ENCODE peak calls at places on chromosomes 16 and 17, in ten cellular contexts. One of them, this sample, is unnamed.

GRCh38 chr17:76255801-76256429 is 9.2 kb upstream of the UBALD2 start:
- DNase-seq in EL: no peak
- DNase-seq in activated T-helper 1 cell treated with Interleukin-2 at 50 U/mL for 16 hours: no peak
- DNase-seq in DND-41: no peak
- DNase-seq in T-helper 1 cell: no peak
- DNase-seq in stimulated activated CD4-positive, alpha-beta T cell treated with anti-CD3 and anti-CD28 coated beads, Interleukin-4, amount 100 ng/mL, for 48 hours: no peak
- DNase-seq in T47D: no peak
- DNase-seq in activated naive CD8-positive, alpha-beta T cell treated with anti-CD3 and anti-CD28 coated beads, Interleukin-2, amount 50 U/mL, for 16 hours: no peak
- DNase-seq in retinal pigment epithelial cell: no peak
- DNase-seq in WTC11: no peak
- DNase-seq in this sample: no peak

GRCh38 chr16:89344846-89345577 is 127.5 kb downstream of the ZNF778 start:
- DNase-seq in activated naive CD8-positive, alpha-beta T cell treated with anti-CD3 and anti-CD28 coated beads, Interleukin-2, amount 50 U/mL, for 16 hours: no peak
- DNase-seq in EL: no peak
- DNase-seq in DND-41: no peak
- DNase-seq in T-helper 1 cell: no peak
- DNase-seq in stimulated activated CD4-positive, alpha-beta T cell treated with anti-CD3 and anti-CD28 coated beads, Interleukin-4, amount 100 ng/mL, for 48 hours: no peak
- DNase-seq in retinal pigment epithelial cell: no peak
- DNase-seq in WTC11: no peak
- DNase-seq in activated T-helper 1 cell treated with Interleukin-2 at 50 U/mL for 16 hours: no peak
- DNase-seq in T47D: peak; percentile 60
- DNase-seq in this sample: no peak

GRCh38 chr17:40458001-40458791 is 14.9 kb downstream of the IGFBP4 start:
- DNase-seq in stimulated activated CD4-positive, alpha-beta T cell treated with anti-CD3 and anti-CD28 coated beads, Interleukin-4, amount 100 ng/mL, for 48 hours: no peak
- DNase-seq in WTC11: no peak
- DNase-seq in T-helper 1 cell: no peak
- DNase-seq in retinal pigment epithelial cell: peak; percentile 78
- DNase-seq in activated naive CD8-positive, alpha-beta T cell treated with anti-CD3 and anti-CD28 coated beads, Interleukin-2, amount 50 U/mL, for 16 hours: no peak
- DNase-seq in activated T-helper 1 cell treated with Interleukin-2 at 50 U/mL for 16 hours: no peak
- DNase-seq in DND-41: no peak
- DNase-seq in EL: peak; percentile 94
- DNase-seq in T47D: no peak
- DNase-seq in this sample: peak; percentile 35

GRCh38 chr17:58215685-58216084 is 3.4 kb downstream of the MKS1 start:
- DNase-seq in activated naive CD8-positive, alpha-beta T cell treated with anti-CD3 and anti-CD28 coated beads, Interleukin-2, amount 50 U/mL, for 16 hours: no peak
- DNase-seq in T47D: no peak
- DNase-seq in DND-41: peak; percentile 18
- DNase-seq in activated T-helper 1 cell treated with Interleukin-2 at 50 U/mL for 16 hours: no peak
- DNase-seq in T-helper 1 cell: no peak
- DNase-seq in EL: no peak
- DNase-seq in WTC11: no peak
- DNase-seq in retinal pigment epithelial cell: no peak
- DNase-seq in stimulated activated CD4-positive, alpha-beta T cell treated with anti-CD3 and anti-CD28 coated beads, Interleukin-4, amount 100 ng/mL, for 48 hours: no peak
- DNase-seq in this sample: no peak

GRCh38 chr17:72719582-72720493 is 372.6 kb downstream of the SLC39A11 start:
- DNase-seq in activated T-helper 1 cell treated with Interleukin-2 at 50 U/mL for 16 hours: peak; percentile 10
- DNase-seq in retinal pigment epithelial cell: no peak
- DNase-seq in activated naive CD8-positive, alpha-beta T cell treated with anti-CD3 and anti-CD28 coated beads, Interleukin-2, amount 50 U/mL, for 16 hours: no peak
- DNase-seq in WTC11: no peak
- DNase-seq in stimulated activated CD4-positive, alpha-beta T cell treated with anti-CD3 and anti-CD28 coated beads, Interleukin-4, amount 100 ng/mL, for 48 hours: peak; percentile 31
- DNase-seq in EL: no peak
- DNase-seq in T-helper 1 cell: peak; percentile 89
- DNase-seq in T47D: no peak
- DNase-seq in DND-41: peak; percentile 85
- DNase-seq in this sample: no peak

GRCh38 chr17:10614536-10615155 is 42.5 kb downstream of the MYH3 start:
- DNase-seq in stimulated activated CD4-positive, alpha-beta T cell treated with anti-CD3 and anti-CD28 coated beads, Interleukin-4, amount 100 ng/mL, for 48 hours: no peak
- DNase-seq in T47D: peak; percentile 13
- DNase-seq in T-helper 1 cell: no peak
- DNase-seq in activated naive CD8-positive, alpha-beta T cell treated with anti-CD3 and anti-CD28 coated beads, Interleukin-2, amount 50 U/mL, for 16 hours: no peak
- DNase-seq in retinal pigment epithelial cell: no peak
- DNase-seq in EL: peak; percentile 74
- DNase-seq in DND-41: peak; percentile 61
- DNase-seq in WTC11: peak; percentile 84
- DNase-seq in activated T-helper 1 cell treated with Interleukin-2 at 50 U/mL for 16 hours: no peak
- DNase-seq in this sample: peak; percentile 73

GRCh38 chr16:62036807-62037135 is 533 bp upstream of the CDH8 start:
- DNase-seq in activated naive CD8-positive, alpha-beta T cell treated with anti-CD3 and anti-CD28 coated beads, Interleukin-2, amount 50 U/mL, for 16 hours: no peak
- DNase-seq in retinal pigment epithelial cell: no peak
- DNase-seq in WTC11: peak; percentile 22
- DNase-seq in stimulated activated CD4-positive, alpha-beta T cell treated with anti-CD3 and anti-CD28 coated beads, Interleukin-4, amount 100 ng/mL, for 48 hours: no peak
- DNase-seq in T47D: no peak
- DNase-seq in activated T-helper 1 cell treated with Interleukin-2 at 50 U/mL for 16 hours: no peak
- DNase-seq in DND-41: no peak
- DNase-seq in EL: no peak
- DNase-seq in T-helper 1 cell: no peak
- DNase-seq in this sample: no peak

GRCh38 chr17:35923609-35924114 is 6.9 kb downstream of the RDM1 start:
- DNase-seq in EL: no peak
- DNase-seq in stimulated activated CD4-positive, alpha-beta T cell treated with anti-CD3 and anti-CD28 coated beads, Interleukin-4, amount 100 ng/mL, for 48 hours: no peak
- DNase-seq in activated T-helper 1 cell treated with Interleukin-2 at 50 U/mL for 16 hours: no peak
- DNase-seq in DND-41: no peak
- DNase-seq in T-helper 1 cell: no peak
- DNase-seq in retinal pigment epithelial cell: no peak
- DNase-seq in activated naive CD8-positive, alpha-beta T cell treated with anti-CD3 and anti-CD28 coated beads, Interleukin-2, amount 50 U/mL, for 16 hours: no peak
- DNase-seq in WTC11: no peak
- DNase-seq in T47D: no peak
- DNase-seq in this sample: no peak

GRCh38 chr16:25988089-25988488 is 296.3 kb downstream of the HS3ST4 start:
- DNase-seq in DND-41: no peak
- DNase-seq in retinal pigment epithelial cell: no peak
- DNase-seq in WTC11: peak; percentile 19
- DNase-seq in EL: no peak
- DNase-seq in activated naive CD8-positive, alpha-beta T cell treated with anti-CD3 and anti-CD28 coated beads, Interleukin-2, amount 50 U/mL, for 16 hours: no peak
- DNase-seq in stimulated activated CD4-positive, alpha-beta T cell treated with anti-CD3 and anti-CD28 coated beads, Interleukin-4, amount 100 ng/mL, for 48 hours: no peak
- DNase-seq in T-helper 1 cell: no peak
- DNase-seq in activated T-helper 1 cell treated with Interleukin-2 at 50 U/mL for 16 hours: no peak
- DNase-seq in T47D: no peak
- DNase-seq in this sample: no peak

GRCh38 chr16:81127051-81127450 is 30.9 kb upstream of the GCSH start:
- DNase-seq in T47D: no peak
- DNase-seq in T-helper 1 cell: no peak
- DNase-seq in stimulated activated CD4-positive, alpha-beta T cell treated with anti-CD3 and anti-CD28 coated beads, Interleukin-4, amount 100 ng/mL, for 48 hours: no peak
- DNase-seq in DND-41: no peak
- DNase-seq in activated T-helper 1 cell treated with Interleukin-2 at 50 U/mL for 16 hours: no peak
- DNase-seq in activated naive CD8-positive, alpha-beta T cell treated with anti-CD3 and anti-CD28 coated beads, Interleukin-2, amount 50 U/mL, for 16 hours: no peak
- DNase-seq in retinal pigment epithelial cell: no peak
- DNase-seq in WTC11: no peak
- DNase-seq in EL: peak; percentile 99
- DNase-seq in this sample: no peak

GRCh38 chr17:40551091-40551873 is 14.0 kb downstream of the CCR7 start:
- DNase-seq in WTC11: peak; percentile 6
- DNase-seq in stimulated activated CD4-positive, alpha-beta T cell treated with anti-CD3 and anti-CD28 coated beads, Interleukin-4, amount 100 ng/mL, for 48 hours: no peak
- DNase-seq in activated naive CD8-positive, alpha-beta T cell treated with anti-CD3 and anti-CD28 coated beads, Interleukin-2, amount 50 U/mL, for 16 hours: no peak
- DNase-seq in activated T-helper 1 cell treated with Interleukin-2 at 50 U/mL for 16 hours: no peak
- DNase-seq in T47D: peak; percentile 44
- DNase-seq in EL: peak; percentile 98
- DNase-seq in retinal pigment epithelial cell: no peak
- DNase-seq in DND-41: peak; percentile 3
- DNase-seq in T-helper 1 cell: no peak
- DNase-seq in this sample: no peak

GRCh38 chr17:73827627-73828241 is 183.5 kb upstream of the SDK2 start:
- DNase-seq in activated naive CD8-positive, alpha-beta T cell treated with anti-CD3 and anti-CD28 coated beads, Interleukin-2, amount 50 U/mL, for 16 hours: no peak
- DNase-seq in WTC11: no peak
- DNase-seq in DND-41: no peak
- DNase-seq in stimulated activated CD4-positive, alpha-beta T cell treated with anti-CD3 and anti-CD28 coated beads, Interleukin-4, amount 100 ng/mL, for 48 hours: no peak
- DNase-seq in EL: no peak
- DNase-seq in T47D: peak; percentile 31
- DNase-seq in T-helper 1 cell: peak; percentile 47
- DNase-seq in retinal pigment epithelial cell: no peak
- DNase-seq in activated T-helper 1 cell treated with Interleukin-2 at 50 U/mL for 16 hours: no peak
- DNase-seq in this sample: no peak

GRCh38 chr17:31211352-31212012 is 85.6 kb downstream of the OMG start:
- DNase-seq in T-helper 1 cell: no peak
- DNase-seq in EL: peak; percentile 42
- DNase-seq in DND-41: no peak
- DNase-seq in stimulated activated CD4-positive, alpha-beta T cell treated with anti-CD3 and anti-CD28 coated beads, Interleukin-4, amount 100 ng/mL, for 48 hours: no peak
- DNase-seq in activated naive CD8-positive, alpha-beta T cell treated with anti-CD3 and anti-CD28 coated beads, Interleukin-2, amount 50 U/mL, for 16 hours: no peak
- DNase-seq in activated T-helper 1 cell treated with Interleukin-2 at 50 U/mL for 16 hours: no peak
- DNase-seq in WTC11: no peak
- DNase-seq in T47D: no peak
- DNase-seq in retinal pigment epithelial cell: no peak
- DNase-seq in this sample: peak; percentile 12

GRCh38 chr17:58415371-58416055 is 1.8 kb downstream of the RNF43 start:
- DNase-seq in retinal pigment epithelial cell: no peak
- DNase-seq in T-helper 1 cell: no peak
- DNase-seq in DND-41: no peak
- DNase-seq in activated naive CD8-positive, alpha-beta T cell treated with anti-CD3 and anti-CD28 coated beads, Interleukin-2, amount 50 U/mL, for 16 hours: no peak
- DNase-seq in EL: no peak
- DNase-seq in activated T-helper 1 cell treated with Interleukin-2 at 50 U/mL for 16 hours: no peak
- DNase-seq in T47D: no peak
- DNase-seq in stimulated activated CD4-positive, alpha-beta T cell treated with anti-CD3 and anti-CD28 coated beads, Interleukin-4, amount 100 ng/mL, for 48 hours: no peak
- DNase-seq in WTC11: no peak
- DNase-seq in this sample: no peak

GRCh38 chr16:12362482-12363458 is 386.2 kb downstream of the SNX29 start:
- DNase-seq in DND-41: no peak
- DNase-seq in T-helper 1 cell: no peak
- DNase-seq in activated naive CD8-positive, alpha-beta T cell treated with anti-CD3 and anti-CD28 coated beads, Interleukin-2, amount 50 U/mL, for 16 hours: no peak
- DNase-seq in WTC11: no peak
- DNase-seq in retinal pigment epithelial cell: no peak
- DNase-seq in stimulated activated CD4-positive, alpha-beta T cell treated with anti-CD3 and anti-CD28 coated beads, Interleukin-4, amount 100 ng/mL, for 48 hours: no peak
- DNase-seq in T47D: no peak
- DNase-seq in EL: no peak
- DNase-seq in activated T-helper 1 cell treated with Interleukin-2 at 50 U/mL for 16 hours: no peak
- DNase-seq in this sample: no peak

GRCh38 chr17:2233441-2233947 is 70.1 kb downstream of the SMG6 start:
- DNase-seq in DND-41: no peak
- DNase-seq in T47D: no peak
- DNase-seq in activated T-helper 1 cell treated with Interleukin-2 at 50 U/mL for 16 hours: no peak
- DNase-seq in retinal pigment epithelial cell: peak; percentile 55
- DNase-seq in T-helper 1 cell: no peak
- DNase-seq in EL: peak; percentile 87
- DNase-seq in WTC11: no peak
- DNase-seq in activated naive CD8-positive, alpha-beta T cell treated with anti-CD3 and anti-CD28 coated beads, Interleukin-2, amount 50 U/mL, for 16 hours: no peak
- DNase-seq in stimulated activated CD4-positive, alpha-beta T cell treated with anti-CD3 and anti-CD28 coated beads, Interleukin-4, amount 100 ng/mL, for 48 hours: no peak
- DNase-seq in this sample: peak; percentile 86

GRCh38 chr17:5714993-5715392 is 130.7 kb upstream of the NLRP1 start:
- DNase-seq in T-helper 1 cell: no peak
- DNase-seq in DND-41: no peak
- DNase-seq in WTC11: no peak
- DNase-seq in activated T-helper 1 cell treated with Interleukin-2 at 50 U/mL for 16 hours: no peak
- DNase-seq in retinal pigment epithelial cell: no peak
- DNase-seq in T47D: no peak
- DNase-seq in stimulated activated CD4-positive, alpha-beta T cell treated with anti-CD3 and anti-CD28 coated beads, Interleukin-4, amount 100 ng/mL, for 48 hours: no peak
- DNase-seq in activated naive CD8-positive, alpha-beta T cell treated with anti-CD3 and anti-CD28 coated beads, Interleukin-2, amount 50 U/mL, for 16 hours: no peak
- DNase-seq in EL: no peak
- DNase-seq in this sample: no peak

GRCh38 chr17:57107498-57108101 is 22.6 kb downstream of the AKAP1 start:
- DNase-seq in EL: peak; percentile 64
- DNase-seq in DND-41: no peak
- DNase-seq in WTC11: no peak
- DNase-seq in T47D: no peak
- DNase-seq in activated naive CD8-positive, alpha-beta T cell treated with anti-CD3 and anti-CD28 coated beads, Interleukin-2, amount 50 U/mL, for 16 hours: no peak
- DNase-seq in T-helper 1 cell: no peak
- DNase-seq in activated T-helper 1 cell treated with Interleukin-2 at 50 U/mL for 16 hours: no peak
- DNase-seq in stimulated activated CD4-positive, alpha-beta T cell treated with anti-CD3 and anti-CD28 coated beads, Interleukin-4, amount 100 ng/mL, for 48 hours: no peak
- DNase-seq in retinal pigment epithelial cell: no peak
- DNase-seq in this sample: no peak

GRCh38 chr16:72576189-72576588 is 404.2 kb upstream of the PMFBP1 start:
- DNase-seq in retinal pigment epithelial cell: no peak
- DNase-seq in stimulated activated CD4-positive, alpha-beta T cell treated with anti-CD3 and anti-CD28 coated beads, Interleukin-4, amount 100 ng/mL, for 48 hours: no peak
- DNase-seq in activated naive CD8-positive, alpha-beta T cell treated with anti-CD3 and anti-CD28 coated beads, Interleukin-2, amount 50 U/mL, for 16 hours: no peak
- DNase-seq in DND-41: no peak
- DNase-seq in T47D: no peak
- DNase-seq in WTC11: no peak
- DNase-seq in activated T-helper 1 cell treated with Interleukin-2 at 50 U/mL for 16 hours: no peak
- DNase-seq in T-helper 1 cell: no peak
- DNase-seq in EL: no peak
- DNase-seq in this sample: no peak

GRCh38 chr17:30236807-30237206 is 1.3 kb upstream of the SLC6A4 start:
- DNase-seq in activated T-helper 1 cell treated with Interleukin-2 at 50 U/mL for 16 hours: no peak
- DNase-seq in T-helper 1 cell: no peak
- DNase-seq in activated naive CD8-positive, alpha-beta T cell treated with anti-CD3 and anti-CD28 coated beads, Interleukin-2, amount 50 U/mL, for 16 hours: no peak
- DNase-seq in stimulated activated CD4-positive, alpha-beta T cell treated with anti-CD3 and anti-CD28 coated beads, Interleukin-4, amount 100 ng/mL, for 48 hours: no peak
- DNase-seq in T47D: peak; percentile 91
- DNase-seq in WTC11: peak; percentile 75
- DNase-seq in DND-41: no peak
- DNase-seq in EL: peak; percentile 56
- DNase-seq in retinal pigment epithelial cell: peak; percentile 2
- DNase-seq in this sample: peak; percentile 54

GRCh38 chr16:56773531-56773930 is 43.6 kb downstream of the NUP93 start:
- DNase-seq in activated T-helper 1 cell treated with Interleukin-2 at 50 U/mL for 16 hours: no peak
- DNase-seq in DND-41: no peak
- DNase-seq in WTC11: no peak
- DNase-seq in T47D: no peak
- DNase-seq in T-helper 1 cell: no peak
- DNase-seq in retinal pigment epithelial cell: no peak
- DNase-seq in stimulated activated CD4-positive, alpha-beta T cell treated with anti-CD3 and anti-CD28 coated beads, Interleukin-4, amount 100 ng/mL, for 48 hours: no peak
- DNase-seq in EL: no peak
- DNase-seq in activated naive CD8-positive, alpha-beta T cell treated with anti-CD3 and anti-CD28 coated beads, Interleukin-2, amount 50 U/mL, for 16 hours: no peak
- DNase-seq in this sample: no peak

This sample was measured in lung microvascular endothelial cell.